ENCODE peak calls at places on chromosomes 11 and 22, in seven cellular contexts. H, V, B, W, T, O and U are unnamed samples.

GRCh38 chr11:3802016-3802790 is 4.8 kb upstream of the NUP98 start:
- DNase-seq in T (peak; percentile 29), O (no peak), H (no peak), B (no peak), V (no peak), W (no peak), U (peak; percentile 75)

GRCh38 chr11:2559527-2560311 is 114.9 kb downstream of the KCNQ1 start:
- DNase-seq in V (no peak), B (no peak), O (no peak), W (no peak), T (no peak), H (no peak), U (no peak)

GRCh38 chr11:69896250-69896649 is 77.0 kb upstream of the FGF3 start:
- DNase-seq in B (peak; percentile 16), T (no peak), V (no peak), O (no peak), W (no peak), H (no peak), U (no peak)

GRCh38 chr11:67048515-67048914 is 8.1 kb upstream of the RHOD start:
- DNase-seq in V (no peak), H (no peak), W (no peak), B (no peak), T (no peak), O (no peak), U (peak; percentile 54)

GRCh38 chr11:18352581-18352980 is 30.2 kb downstream of the GTF2H1 start:
- DNase-seq in W (peak; percentile 48), V (no peak), H (no peak), T (no peak), O (no peak), B (no peak), U (peak; percentile 71)

GRCh38 chr11:73245461-73245860 is 26.7 kb upstream of the P2RY6 start:
- DNase-seq in T (no peak), B (no peak), O (no peak), H (no peak), V (peak; percentile 63), W (no peak), U (no peak)

GRCh38 chr11:97961431-97961830 is 1059.3 kb upstream of the CNTN5 start:
- DNase-seq in B (no peak), W (no peak), V (no peak), O (no peak), H (no peak), T (no peak), U (no peak)

GRCh38 chr22:16774911-16775529 is 50.2 kb downstream of the XKR3 start:
- DNase-seq in O (no peak), B (no peak), V (no peak), H (no peak), T (no peak), W (no peak), U (peak; percentile 4)

GRCh38 chr11:48125866-48126265 is 90.7 kb upstream of the OR4B1 start:
- DNase-seq in O (no peak), H (no peak), T (no peak), W (no peak), B (no peak), V (no peak), U (no peak)

GRCh38 chr11:125951731-125952130 is 5.9 kb downstream of the VSIG10L2 start:
- DNase-seq in O (no peak), H (no peak), B (no peak), T (no peak), W (no peak), V (peak; percentile 78), U (no peak)

GRCh38 chr22:22865311-22866072 is 22.1 kb upstream of the IGLL5 start:
- DNase-seq in T (no peak), H (no peak), O (no peak), V (no peak), W (no peak), B (no peak), U (no peak)

GRCh38 chr11:132228756-132229325 is 858.4 kb downstream of the NTM start:
- DNase-seq in H (no peak), W (no peak), B (no peak), O (no peak), T (no peak), V (no peak), U (peak; percentile 23)

GRCh38 chr22:36160499-36160942 is at the start of gene APOL3:
- DNase-seq in B (no peak), V (no peak), H (no peak), O (no peak), T (no peak), W (peak; percentile 29), U (peak; percentile 70)

GRCh38 chr11:68946416-68947090 is 34.2 kb downstream of the MRGPRD start:
- DNase-seq in W (peak; percentile 12), V (peak; percentile 26), B (peak; percentile 74), T (peak; percentile 50), H (no peak), O (no peak), U (peak; percentile 93)

DNA sequence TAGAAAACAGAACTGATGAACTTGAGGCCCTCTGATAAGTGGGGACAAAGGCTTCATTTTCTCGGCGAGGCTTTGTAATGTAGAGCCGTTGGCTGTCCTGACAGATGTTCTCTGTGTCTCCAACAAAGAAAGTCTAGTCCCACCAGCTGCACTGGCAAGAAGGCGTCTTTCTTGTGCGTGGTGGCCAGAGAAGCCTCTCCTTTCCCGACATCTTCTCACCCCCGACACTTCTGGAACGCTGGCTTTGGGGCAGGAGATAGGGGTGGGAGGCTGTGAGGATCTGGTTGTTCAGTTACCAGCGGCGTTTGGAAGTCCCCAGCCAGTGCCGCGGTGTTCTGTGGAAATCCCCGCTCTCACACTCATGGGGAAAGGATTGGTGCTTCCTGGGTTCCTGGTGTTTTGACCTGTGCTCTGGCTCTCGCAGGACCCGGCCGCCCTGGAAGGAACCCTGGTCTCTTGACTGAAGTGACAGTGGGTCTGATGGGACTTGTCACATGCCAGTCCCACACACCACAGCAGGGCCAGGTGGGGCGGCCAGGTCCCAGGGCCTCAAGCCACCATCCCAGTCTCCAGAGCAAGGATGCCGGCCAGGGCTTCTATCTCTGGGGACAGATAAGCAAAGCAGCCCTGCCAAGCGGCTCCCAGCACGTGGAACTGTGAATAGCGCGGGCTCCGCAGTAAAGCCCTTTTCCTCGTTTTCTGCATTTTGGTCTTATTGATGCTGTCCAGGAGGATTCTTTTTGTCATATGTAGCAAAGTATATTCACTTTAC is 23.2 kb downstream of the FADS2 start:
- DNase-seq in B (no peak), T (no peak), H (no peak), V (no peak), W (no peak), O (no peak), U (no peak)
- H3K9me2 ChIP-seq in B (no peaks in the 10 kb centered on the region), T (no peaks in the 10 kb centered on the region), H (no peaks in the 10 kb centered on the region), V (no peaks in the 10 kb centered on the region), W (no peaks in the 10 kb centered on the region), O (no peaks in the 10 kb centered on the region), U (no peaks in the 10 kb centered on the region)

GRCh38 chr11:32176223-32176811 is 85.4 kb downstream of the RCN1 start:
- DNase-seq in B (peak; percentile 81), T (peak; percentile 89), W (peak; percentile 91), H (peak; percentile 90), V (peak; percentile 72), O (peak; percentile 88), U (peak; percentile 80)
- H3K9me2 ChIP-seq in B (no peaks in the 10 kb centered on the region), T (no peaks in the 10 kb centered on the region), W (no peaks in the 10 kb centered on the region), H (no peaks in the 10 kb centered on the region), V (no peaks in the 10 kb centered on the region), O (no peaks in the 10 kb centered on the region), U (no peaks in the 10 kb centered on the region)

DNA sequence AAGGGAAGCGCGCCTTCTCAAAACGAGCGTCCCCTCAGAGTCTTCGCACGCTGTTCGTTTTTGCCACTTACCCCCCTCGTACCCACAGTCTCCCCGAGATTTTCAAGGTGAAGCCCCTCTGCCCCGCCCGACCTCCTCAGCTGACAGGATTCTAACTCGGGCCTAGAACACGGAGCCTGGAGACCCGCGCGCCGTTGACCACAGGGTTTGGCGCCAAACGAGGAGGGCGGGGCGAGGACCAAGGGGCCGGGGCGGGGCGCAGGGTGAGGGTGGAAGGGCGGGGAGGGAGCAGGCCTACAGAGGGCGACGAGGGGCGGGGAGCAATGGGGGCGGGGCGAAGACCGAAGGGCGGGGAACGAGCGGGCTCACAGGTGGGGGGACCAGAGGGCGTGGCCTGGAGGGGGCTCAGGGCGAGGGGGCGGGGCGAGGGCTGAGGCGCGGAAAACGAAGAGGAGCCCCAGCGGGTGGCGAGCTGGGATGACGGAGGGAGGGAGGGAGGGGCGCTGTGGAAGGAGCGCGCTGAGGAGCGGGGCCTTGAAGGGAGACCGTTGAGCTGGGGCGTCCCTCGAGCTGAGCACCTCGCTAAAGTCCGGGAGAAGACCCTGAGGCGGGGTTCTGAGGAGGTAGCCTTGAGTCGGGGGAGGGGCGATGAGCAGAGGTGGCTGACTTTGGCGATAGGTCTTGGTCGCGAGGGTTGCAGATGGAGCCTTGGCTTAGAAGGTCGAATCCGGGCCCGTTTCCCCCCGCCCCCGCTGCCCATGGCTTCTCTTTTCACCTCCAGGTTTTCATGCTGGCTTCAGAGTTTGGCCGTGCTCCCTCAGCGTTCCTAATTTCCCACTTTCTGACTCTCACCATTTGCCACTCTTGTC is at the start of gene DMC1:
- DNase-seq in V (peak; percentile 95), B (peak; percentile 77), O (peak; percentile 99), W (peak; percentile 77), H (peak; percentile 79), T (peak; percentile 97), U (peak; percentile 90)
- H3K9me2 ChIP-seq in V (no peaks in the 10 kb centered on the region), B (no peaks in the 10 kb centered on the region), O (no peaks in the 10 kb centered on the region), W (no peaks in the 10 kb centered on the region), H (no peaks in the 10 kb centered on the region), T (no peaks in the 10 kb centered on the region), U (no peaks in the 10 kb centered on the region)

DNA sequence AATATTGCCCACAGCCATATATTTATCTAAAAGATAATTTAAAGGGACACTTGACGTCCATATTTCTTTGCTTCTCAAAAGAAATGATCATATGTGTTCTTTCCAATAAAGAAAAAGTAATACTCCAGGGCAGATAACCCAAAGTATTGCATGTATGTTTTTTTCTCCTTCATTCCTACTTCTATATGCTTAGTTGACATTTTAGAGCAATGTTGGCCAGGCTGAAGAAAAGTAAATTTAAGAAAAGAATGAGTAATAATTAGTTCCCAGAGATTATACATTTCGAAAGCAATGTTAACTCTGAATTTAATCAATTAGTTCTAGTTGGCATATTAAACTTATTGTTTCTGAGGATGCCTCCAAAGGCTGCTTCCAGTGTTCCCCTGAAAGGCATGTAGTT is 48.2 kb downstream of the DNAJC24 start:
- DNase-seq in V (no peak), T (no peak), W (no peak), O (no peak), B (no peak), H (no peak), U (no peak)
- H3K9me2 ChIP-seq in V (no peaks in the 10 kb centered on the region), T (peaks cover 3% of the 10 kb centered on the region), W (no peaks in the 10 kb centered on the region), O (no peaks in the 10 kb centered on the region), B (no peaks in the 10 kb centered on the region), H (no peaks in the 10 kb centered on the region), U (no peaks in the 10 kb centered on the region)

GRCh38 chr11:77155556-77156130 is 27.6 kb downstream of the MYO7A start:
- DNase-seq in B (no peak), O (no peak), V (no peak), T (no peak), H (no peak), W (no peak), U (no peak)

GRCh38 chr11:77153276-77154185 is 25.5 kb downstream of the MYO7A start:
- DNase-seq in H (no peak), O (no peak), V (no peak), W (no peak), T (no peak), B (no peak), U (no peak)

GRCh38 chr11:77152846-77153245 is 24.8 kb downstream of the MYO7A start:
- DNase-seq in B (no peak), T (no peak), O (no peak), V (no peak), W (no peak), H (no peak), U (no peak)

GRCh38 chr11:77155082-77155475 is 27.0 kb downstream of the MYO7A start:
- DNase-seq in V (no peak), B (no peak), T (no peak), W (no peak), H (no peak), O (no peak), U (no peak)

GRCh38 chr11:77154381-77155081 is 26.5 kb downstream of the MYO7A start:
- DNase-seq in V (no peak), H (no peak), O (no peak), B (no peak), W (no peak), T (no peak), U (no peak)
- H3K9me2 ChIP-seq in V (no peaks in the 10 kb centered on the region), H (no peaks in the 10 kb centered on the region), O (no peaks in the 10 kb centered on the region), B (no peaks in the 10 kb centered on the region), W (no peaks in the 10 kb centered on the region), T (no peaks in the 10 kb centered on the region), U (no peaks in the 10 kb centered on the region)